ENCODE peak calls at places on chromosomes 12 and 14, in seven cellular contexts. One of them, this sample, is unnamed.

GRCh38 chr12:95543305-95543704 is 8.0 kb downstream of the USP44 start:
- DNase-seq in amniotic stem cell: no peak
- DNase-seq in sciatic nerve: no peak
- DNase-seq in astrocyte of the hippocampus: no peak
- DNase-seq in NCI-H1092 treated with DMSO at 0.1 percent for 48 hours: no peak
- DNase-seq in CD4-positive, CD25-positive, alpha-beta regulatory T cell: no peak
- DNase-seq in tibial nerve: no peak
- DNase-seq in this sample: no peak

GRCh38 chr12:2624543-2625266 is 170.1 kb upstream of the FKBP4 start:
- DNase-seq in amniotic stem cell: peak
- DNase-seq in sciatic nerve: no peak
- DNase-seq in astrocyte of the hippocampus: peak
- DNase-seq in NCI-H1092 treated with DMSO at 0.1 percent for 48 hours: no peak
- DNase-seq in CD4-positive, CD25-positive, alpha-beta regulatory T cell: no peak
- DNase-seq in tibial nerve: no peak
- DNase-seq in this sample: no peak

GRCh38 chr14:32702571-32702970 is 236.1 kb upstream of the NPAS3 start:
- DNase-seq in amniotic stem cell: no peak
- DNase-seq in sciatic nerve: peak
- DNase-seq in astrocyte of the hippocampus: peak
- DNase-seq in NCI-H1092 treated with DMSO at 0.1 percent for 48 hours: no peak
- DNase-seq in CD4-positive, CD25-positive, alpha-beta regulatory T cell: peak
- DNase-seq in tibial nerve: peak
- DNase-seq in this sample: no peak

GRCh38 chr12:13126494-13126893 is 23.0 kb upstream of the GSG1 start:
- DNase-seq in amniotic stem cell: no peak
- DNase-seq in sciatic nerve: no peak
- DNase-seq in astrocyte of the hippocampus: peak
- DNase-seq in NCI-H1092 treated with DMSO at 0.1 percent for 48 hours: no peak
- DNase-seq in CD4-positive, CD25-positive, alpha-beta regulatory T cell: no peak
- DNase-seq in tibial nerve: no peak
- DNase-seq in this sample: no peak

GRCh38 chr14:55094630-55095157 is 34.4 kb upstream of the LGALS3 start:
- DNase-seq in amniotic stem cell: peak
- DNase-seq in sciatic nerve: no peak
- DNase-seq in astrocyte of the hippocampus: peak
- DNase-seq in NCI-H1092 treated with DMSO at 0.1 percent for 48 hours: no peak
- DNase-seq in CD4-positive, CD25-positive, alpha-beta regulatory T cell: no peak
- DNase-seq in tibial nerve: no peak
- DNase-seq in this sample: no peak

GRCh38 chr14:39368261-39368959 is 63.8 kb downstream of the FBXO33 start:
- DNase-seq in amniotic stem cell: no peak
- DNase-seq in sciatic nerve: peak
- DNase-seq in astrocyte of the hippocampus: peak
- DNase-seq in NCI-H1092 treated with DMSO at 0.1 percent for 48 hours: peak
- DNase-seq in CD4-positive, CD25-positive, alpha-beta regulatory T cell: no peak
- DNase-seq in tibial nerve: peak
- DNase-seq in this sample: peak

GRCh38 chr14:61332658-61333029 is 11.3 kb downstream of the PRKCH start:
- DNase-seq in amniotic stem cell: no peak
- DNase-seq in sciatic nerve: no peak
- DNase-seq in astrocyte of the hippocampus: no peak
- DNase-seq in NCI-H1092 treated with DMSO at 0.1 percent for 48 hours: no peak
- DNase-seq in CD4-positive, CD25-positive, alpha-beta regulatory T cell: no peak
- DNase-seq in tibial nerve: no peak
- DNase-seq in this sample: no peak

GRCh38 chr14:65000868-65001600 is 14.3 kb downstream of the FNTB start:
- DNase-seq in amniotic stem cell: no peak
- DNase-seq in sciatic nerve: no peak
- DNase-seq in astrocyte of the hippocampus: peak
- DNase-seq in NCI-H1092 treated with DMSO at 0.1 percent for 48 hours: no peak
- DNase-seq in CD4-positive, CD25-positive, alpha-beta regulatory T cell: no peak
- DNase-seq in tibial nerve: no peak
- DNase-seq in this sample: no peak

GRCh38 chr12:110200124-110200417 is 75.9 kb downstream of the IFT81 start:
- DNase-seq in amniotic stem cell: no peak
- DNase-seq in sciatic nerve: no peak
- DNase-seq in astrocyte of the hippocampus: no peak
- DNase-seq in NCI-H1092 treated with DMSO at 0.1 percent for 48 hours: no peak
- DNase-seq in CD4-positive, CD25-positive, alpha-beta regulatory T cell: no peak
- DNase-seq in tibial nerve: no peak
- DNase-seq in this sample: no peak

GRCh38 chr14:56490379-56490778 is 89.2 kb upstream of the TMEM260 start:
- DNase-seq in amniotic stem cell: no peak
- DNase-seq in sciatic nerve: no peak
- DNase-seq in astrocyte of the hippocampus: peak
- DNase-seq in NCI-H1092 treated with DMSO at 0.1 percent for 48 hours: peak
- DNase-seq in CD4-positive, CD25-positive, alpha-beta regulatory T cell: no peak
- DNase-seq in tibial nerve: no peak
- DNase-seq in this sample: peak

GRCh38 chr12:123916729-123917128 is 55.9 kb downstream of the CCDC92 start:
- DNase-seq in amniotic stem cell: no peak
- DNase-seq in sciatic nerve: no peak
- DNase-seq in astrocyte of the hippocampus: no peak
- DNase-seq in NCI-H1092 treated with DMSO at 0.1 percent for 48 hours: no peak
- DNase-seq in CD4-positive, CD25-positive, alpha-beta regulatory T cell: no peak
- DNase-seq in tibial nerve: no peak
- DNase-seq in this sample: no peak

GRCh38 chr14:89617471-89618291 is 200.6 kb upstream of the FOXN3 start:
- DNase-seq in amniotic stem cell: peak
- DNase-seq in sciatic nerve: no peak
- DNase-seq in astrocyte of the hippocampus: peak
- DNase-seq in NCI-H1092 treated with DMSO at 0.1 percent for 48 hours: peak
- DNase-seq in CD4-positive, CD25-positive, alpha-beta regulatory T cell: peak
- DNase-seq in tibial nerve: peak
- DNase-seq in this sample: no peak

GRCh38 chr12:132147423-132148367 is 3.4 kb downstream of the NOC4L start:
- DNase-seq in amniotic stem cell: no peak
- DNase-seq in sciatic nerve: peak
- DNase-seq in astrocyte of the hippocampus: no peak
- DNase-seq in NCI-H1092 treated with DMSO at 0.1 percent for 48 hours: no peak
- DNase-seq in CD4-positive, CD25-positive, alpha-beta regulatory T cell: no peak
- DNase-seq in tibial nerve: no peak
- DNase-seq in this sample: no peak

GRCh38 chr12:40063424-40063823 is 42.5 kb downstream of the SLC2A13 start:
- DNase-seq in amniotic stem cell: no peak
- DNase-seq in sciatic nerve: no peak
- DNase-seq in astrocyte of the hippocampus: peak
- DNase-seq in NCI-H1092 treated with DMSO at 0.1 percent for 48 hours: no peak
- DNase-seq in CD4-positive, CD25-positive, alpha-beta regulatory T cell: no peak
- DNase-seq in tibial nerve: no peak
- DNase-seq in this sample: no peak

GRCh38 chr12:65472079-65472478 is 193.6 kb downstream of the MSRB3 start:
- DNase-seq in amniotic stem cell: no peak
- DNase-seq in sciatic nerve: no peak
- DNase-seq in astrocyte of the hippocampus: no peak
- DNase-seq in NCI-H1092 treated with DMSO at 0.1 percent for 48 hours: no peak
- DNase-seq in CD4-positive, CD25-positive, alpha-beta regulatory T cell: no peak
- DNase-seq in tibial nerve: no peak
- DNase-seq in this sample: no peak

GRCh38 chr12:49894754-49895153 is 8.9 kb downstream of the FAIM2 start:
- DNase-seq in amniotic stem cell: no peak
- DNase-seq in sciatic nerve: no peak
- DNase-seq in astrocyte of the hippocampus: no peak
- DNase-seq in NCI-H1092 treated with DMSO at 0.1 percent for 48 hours: no peak
- DNase-seq in CD4-positive, CD25-positive, alpha-beta regulatory T cell: no peak
- DNase-seq in tibial nerve: no peak
- DNase-seq in this sample: no peak

GRCh38 chr12:13187399-13187798 is 9.1 kb upstream of the EMP1 start:
- DNase-seq in amniotic stem cell: no peak
- DNase-seq in sciatic nerve: no peak
- DNase-seq in astrocyte of the hippocampus: no peak
- DNase-seq in NCI-H1092 treated with DMSO at 0.1 percent for 48 hours: no peak
- DNase-seq in CD4-positive, CD25-positive, alpha-beta regulatory T cell: no peak
- DNase-seq in tibial nerve: no peak
- DNase-seq in this sample: peak

GRCh38 chr12:29990971-29991370 is 207.2 kb upstream of the TMTC1 start:
- DNase-seq in amniotic stem cell: no peak
- DNase-seq in sciatic nerve: no peak
- DNase-seq in astrocyte of the hippocampus: peak
- DNase-seq in NCI-H1092 treated with DMSO at 0.1 percent for 48 hours: no peak
- DNase-seq in CD4-positive, CD25-positive, alpha-beta regulatory T cell: no peak
- DNase-seq in tibial nerve: no peak
- DNase-seq in this sample: no peak

GRCh38 chr12:10701226-10701681 is 21.9 kb downstream of the YBX3 start:
- DNase-seq in amniotic stem cell: no peak
- DNase-seq in sciatic nerve: no peak
- DNase-seq in astrocyte of the hippocampus: no peak
- DNase-seq in NCI-H1092 treated with DMSO at 0.1 percent for 48 hours: no peak
- DNase-seq in CD4-positive, CD25-positive, alpha-beta regulatory T cell: no peak
- DNase-seq in tibial nerve: no peak
- DNase-seq in this sample: no peak

GRCh38 chr14:28773917-28774691 is 7.5 kb downstream of the FOXG1 start:
- DNase-seq in amniotic stem cell: no peak
- DNase-seq in sciatic nerve: no peak
- DNase-seq in astrocyte of the hippocampus: peak
- DNase-seq in NCI-H1092 treated with DMSO at 0.1 percent for 48 hours: peak
- DNase-seq in CD4-positive, CD25-positive, alpha-beta regulatory T cell: no peak
- DNase-seq in tibial nerve: no peak
- DNase-seq in this sample: no peak

GRCh38 chr12:124537525-124538193 is 29.8 kb downstream of the NCOR2 start:
- DNase-seq in amniotic stem cell: no peak
- DNase-seq in sciatic nerve: no peak
- DNase-seq in astrocyte of the hippocampus: no peak
- DNase-seq in NCI-H1092 treated with DMSO at 0.1 percent for 48 hours: no peak
- DNase-seq in CD4-positive, CD25-positive, alpha-beta regulatory T cell: no peak
- DNase-seq in tibial nerve: no peak
- DNase-seq in this sample: no peak

This sample was measured in RCC 7860.